ENCODE peak calls at places on chromosomes 3 and 15, in five cellular contexts. I is lung; W is central memory CD4-positive, alpha-beta T cell; K is stimulated activated CD4-positive, alpha-beta T cell treated with anti-CD3 and anti-CD28 coated beads, Interleukin-1b, Interleukin-23, amount 100 ng/mL, for 24 hours; D is occipital lobe. U is an unnamed sample.

GRCh38 chr3:183259621-183260020 is 6.6 kb downstream of the B3GNT5 start:
- DNase-seq in K (no peak), I (no peak), D (no peak), W (no peak), U (no peak)

GRCh38 chr3:124834723-124835718 is 52.1 kb downstream of the ITGB5 start:
- DNase-seq in K (peak), D (no peak), W (peak), I (no peak), U (no peak)

GRCh38 chr15:32651229-32651837 is 9.8 kb downstream of the SCG5 start:
- DNase-seq in D (peak), W (peak), I (peak), K (peak), U (no peak)

GRCh38 chr15:77830041-77830440 is 197.3 kb upstream of the LINGO1 start:
- DNase-seq in K (no peak), D (no peak), W (no peak), I (no peak), U (no peak)

GRCh38 chr15:92118162-92118935 is 264.8 kb downstream of the SLCO3A1 start:
- DNase-seq in K (no peak), D (no peak), I (no peak), W (no peak), U (no peak)

GRCh38 chr3:66998075-66998898 is at the start of gene KBTBD8:
- DNase-seq in I (peak), D (peak), K (peak), W (peak), U (peak)

GRCh38 chr15:78418681-78419080 is 19.3 kb upstream of the IREB2 start:
- DNase-seq in D (no peak), W (no peak), I (no peak), K (no peak), U (no peak)

GRCh38 chr15:20671665-20672064 is 130.1 kb upstream of the GOLGA6L6 start:
- DNase-seq in K (no peak), I (no peak), W (no peak), D (no peak), U (no peak)

GRCh38 chr3:4687167-4687566 is 194.0 kb downstream of the ITPR1 start:
- DNase-seq in I (peak), W (no peak), K (no peak), D (no peak), U (no peak)

GRCh38 chr15:48963524-48964113 is at the start of gene SHC4:
- DNase-seq in I (no peak), D (peak), W (no peak), K (no peak), U (no peak)

GRCh38 chr3:52014613-52015012 is 18.9 kb upstream of the RPL29 start:
- DNase-seq in I (no peak), W (no peak), D (no peak), K (no peak), U (no peak)

GRCh38 chr15:56031836-56032235 is 38.4 kb upstream of the NEDD4 start:
- DNase-seq in D (no peak), K (no peak), W (no peak), I (no peak), U (no peak)

GRCh38 chr15:41263891-41264351 is 32.9 kb downstream of the CHP1 start:
- DNase-seq in I (no peak), D (no peak), W (no peak), K (no peak), U (no peak)

GRCh38 chr3:15923640-15924405 is 126.0 kb upstream of the ANKRD28 start:
- DNase-seq in K (no peak), D (no peak), W (no peak), I (no peak), U (no peak)

GRCh38 chr15:98599911-98600685 is 48.2 kb upstream of the IGF1R start:
- DNase-seq in I (peak), K (peak), W (no peak), D (no peak), U (peak)

GRCh38 chr3:122183521-122183892 is at the start of gene CASR:
- DNase-seq in I (no peak), D (no peak), K (no peak), W (no peak), U (no peak)

GRCh38 chr3:60675424-60675823 is 575.8 kb downstream of the FHIT start:
- DNase-seq in K (no peak), D (no peak), I (no peak), W (no peak), U (no peak)

GRCh38 chr3:167978071-167978470 is 117.7 kb downstream of the GOLIM4 start:
- DNase-seq in I (no peak), W (no peak), K (no peak), D (no peak), U (no peak)

GRCh38 chr15:28918141-28918983 is 32.6 kb downstream of the APBA2 start:
- DNase-seq in I (no peak), W (no peak), K (no peak), D (no peak), U (no peak)

GRCh38 chr15:81098884-81099601 is 35.0 kb upstream of the CFAP161 start:
- DNase-seq in D (no peak), W (no peak), I (peak), K (no peak), U (no peak)

GRCh38 chr3:177932750-177933660 is 603.2 kb upstream of the KCNMB2 start:
- DNase-seq in K (no peak), W (no peak), I (no peak), D (no peak), U (no peak)

GRCh38 chr3:149247929-149248691 is 26.5 kb upstream of the CP start:
- DNase-seq in D (no peak), K (peak), W (no peak), I (no peak), U (no peak)

GRCh38 chr15:59812185-59812870 is 123.2 kb upstream of the BNIP2 start:
- DNase-seq in K (no peak), D (no peak), W (no peak), I (no peak), U (no peak)

GRCh38 chr15:98850991-98851776 is 156.4 kb downstream of the PGPEP1L start:
- DNase-seq in I (peak), W (peak), D (peak), K (peak), U (no peak)

GRCh38 chr3:143155756-143156155 is 36.2 kb downstream of the CHST2 start:
- DNase-seq in K (no peak), D (no peak), I (no peak), W (no peak), U (no peak)

GRCh38 chr3:159787191-159787590 is 201.4 kb upstream of the IL12A start:
- DNase-seq in K (no peak), D (no peak), I (no peak), W (no peak), U (no peak)

GRCh38 chr3:99188936-99189335 is 287.4 kb upstream of the DCBLD2 start:
- DNase-seq in K (no peak), I (no peak), W (no peak), D (no peak), U (no peak)

U was measured in omental fat pad.